ENCODE peak calls at places on chromosomes 1 and 21, in nine cellular contexts. One of them, this sample, is unnamed.

GRCh38 chr1:117664314-117664713 is 58.5 kb downstream of the TENT5C start:
- DNase-seq in KBM-7: peak; percentile 75
- DNase-seq in body of pancreas: no peak
- DNase-seq in germinal center: peak; percentile 84
- DNase-seq in NT2/D1: no peak
- DNase-seq in activated CD4-positive, alpha-beta T cell treated with anti-CD3 and anti-CD28 coated beads, Interleukin-2, amount 50 U/mL, for 48 hours: no peak
- DNase-seq in NCI-H1694: no peak
- DNase-seq in central memory CD4-positive, alpha-beta T cell: peak; percentile 92
- DNase-seq in OCI-LY7: peak; percentile 93
- DNase-seq in this sample: peak; percentile 87

GRCh38 chr21:22476214-22476613 is 1478.0 kb downstream of the NCAM2 start:
- DNase-seq in NCI-H1694: no peak
- DNase-seq in activated CD4-positive, alpha-beta T cell treated with anti-CD3 and anti-CD28 coated beads, Interleukin-2, amount 50 U/mL, for 48 hours: no peak
- DNase-seq in central memory CD4-positive, alpha-beta T cell: no peak
- DNase-seq in OCI-LY7: no peak
- DNase-seq in germinal center: no peak
- DNase-seq in KBM-7: no peak
- DNase-seq in NT2/D1: no peak
- DNase-seq in body of pancreas: no peak
- DNase-seq in this sample: no peak

GRCh38 chr1:23381233-23381885 is 11.7 kb upstream of the ZNF436 start:
- DNase-seq in NT2/D1: no peak
- DNase-seq in KBM-7: peak; percentile 51
- DNase-seq in NCI-H1694: no peak
- DNase-seq in activated CD4-positive, alpha-beta T cell treated with anti-CD3 and anti-CD28 coated beads, Interleukin-2, amount 50 U/mL, for 48 hours: no peak
- DNase-seq in germinal center: no peak
- DNase-seq in body of pancreas: no peak
- DNase-seq in OCI-LY7: no peak
- DNase-seq in central memory CD4-positive, alpha-beta T cell: no peak
- DNase-seq in this sample: no peak

GRCh38 chr21:39334611-39335010 is 14.3 kb downstream of the HMGN1 start:
- DNase-seq in central memory CD4-positive, alpha-beta T cell: no peak
- DNase-seq in NCI-H1694: no peak
- DNase-seq in activated CD4-positive, alpha-beta T cell treated with anti-CD3 and anti-CD28 coated beads, Interleukin-2, amount 50 U/mL, for 48 hours: no peak
- DNase-seq in germinal center: no peak
- DNase-seq in body of pancreas: no peak
- DNase-seq in OCI-LY7: no peak
- DNase-seq in KBM-7: no peak
- DNase-seq in NT2/D1: no peak
- DNase-seq in this sample: no peak

GRCh38 chr1:155177192-155177917 is 3.7 kb downstream of the TRIM46 start:
- DNase-seq in OCI-LY7: no peak
- DNase-seq in central memory CD4-positive, alpha-beta T cell: no peak
- DNase-seq in activated CD4-positive, alpha-beta T cell treated with anti-CD3 and anti-CD28 coated beads, Interleukin-2, amount 50 U/mL, for 48 hours: no peak
- DNase-seq in NT2/D1: no peak
- DNase-seq in NCI-H1694: no peak
- DNase-seq in KBM-7: no peak
- DNase-seq in germinal center: no peak
- DNase-seq in body of pancreas: peak; percentile 73
- DNase-seq in this sample: no peak

GRCh38 chr21:42309753-42310213 is 5.4 kb downstream of the TFF3 start:
- DNase-seq in germinal center: peak; percentile 75
- DNase-seq in body of pancreas: peak; percentile 51
- DNase-seq in KBM-7: peak; percentile 59
- DNase-seq in NCI-H1694: peak; percentile 61
- DNase-seq in central memory CD4-positive, alpha-beta T cell: peak; percentile 57
- DNase-seq in OCI-LY7: peak; percentile 73
- DNase-seq in NT2/D1: peak; percentile 48
- DNase-seq in activated CD4-positive, alpha-beta T cell treated with anti-CD3 and anti-CD28 coated beads, Interleukin-2, amount 50 U/mL, for 48 hours: peak; percentile 80
- DNase-seq in this sample: peak; percentile 51

GRCh38 chr1:156499703-156500577 is 635 bp downstream of the MEF2D start:
- DNase-seq in OCI-LY7: peak; percentile 49
- DNase-seq in body of pancreas: peak; percentile 57
- DNase-seq in central memory CD4-positive, alpha-beta T cell: peak; percentile 25
- DNase-seq in KBM-7: no peak
- DNase-seq in NT2/D1: no peak
- DNase-seq in NCI-H1694: peak; percentile 67
- DNase-seq in germinal center: peak; percentile 34
- DNase-seq in activated CD4-positive, alpha-beta T cell treated with anti-CD3 and anti-CD28 coated beads, Interleukin-2, amount 50 U/mL, for 48 hours: no peak
- DNase-seq in this sample: peak; percentile 58

GRCh38 chr1:229378586-229379442 is 36.0 kb upstream of the CCSAP start:
- DNase-seq in germinal center: no peak
- DNase-seq in KBM-7: no peak
- DNase-seq in NT2/D1: no peak
- DNase-seq in OCI-LY7: no peak
- DNase-seq in body of pancreas: no peak
- DNase-seq in NCI-H1694: no peak
- DNase-seq in activated CD4-positive, alpha-beta T cell treated with anti-CD3 and anti-CD28 coated beads, Interleukin-2, amount 50 U/mL, for 48 hours: no peak
- DNase-seq in central memory CD4-positive, alpha-beta T cell: no peak
- DNase-seq in this sample: no peak

GRCh38 chr1:54906586-54906985 is 19.6 kb upstream of the DHCR24 start:
- DNase-seq in activated CD4-positive, alpha-beta T cell treated with anti-CD3 and anti-CD28 coated beads, Interleukin-2, amount 50 U/mL, for 48 hours: no peak
- DNase-seq in OCI-LY7: no peak
- DNase-seq in NT2/D1: no peak
- DNase-seq in NCI-H1694: no peak
- DNase-seq in germinal center: no peak
- DNase-seq in KBM-7: no peak
- DNase-seq in central memory CD4-positive, alpha-beta T cell: no peak
- DNase-seq in body of pancreas: no peak
- DNase-seq in this sample: no peak

GRCh38 chr1:98420376-98421097 is 241.0 kb upstream of the SNX7 start:
- DNase-seq in KBM-7: no peak
- DNase-seq in NT2/D1: no peak
- DNase-seq in body of pancreas: no peak
- DNase-seq in NCI-H1694: no peak
- DNase-seq in OCI-LY7: no peak
- DNase-seq in activated CD4-positive, alpha-beta T cell treated with anti-CD3 and anti-CD28 coated beads, Interleukin-2, amount 50 U/mL, for 48 hours: no peak
- DNase-seq in central memory CD4-positive, alpha-beta T cell: no peak
- DNase-seq in germinal center: no peak
- DNase-seq in this sample: no peak

GRCh38 chr1:240611619-240612490 is at the start of gene GREM2:
- DNase-seq in NT2/D1: peak; percentile 47
- DNase-seq in activated CD4-positive, alpha-beta T cell treated with anti-CD3 and anti-CD28 coated beads, Interleukin-2, amount 50 U/mL, for 48 hours: peak; percentile 34
- DNase-seq in KBM-7: peak; percentile 32
- DNase-seq in germinal center: no peak
- DNase-seq in OCI-LY7: no peak
- DNase-seq in body of pancreas: peak; percentile 27
- DNase-seq in NCI-H1694: peak; percentile 58
- DNase-seq in central memory CD4-positive, alpha-beta T cell: peak; percentile 50
- DNase-seq in this sample: peak; percentile 73

GRCh38 chr1:151069103-151069486 is 1.5 kb upstream of the GABPB2 start:
- DNase-seq in body of pancreas: no peak
- DNase-seq in central memory CD4-positive, alpha-beta T cell: no peak
- DNase-seq in germinal center: no peak
- DNase-seq in OCI-LY7: no peak
- DNase-seq in NT2/D1: no peak
- DNase-seq in KBM-7: no peak
- DNase-seq in activated CD4-positive, alpha-beta T cell treated with anti-CD3 and anti-CD28 coated beads, Interleukin-2, amount 50 U/mL, for 48 hours: no peak
- DNase-seq in NCI-H1694: no peak
- DNase-seq in this sample: no peak

GRCh38 chr1:229599218-229599812 is 26.6 kb downstream of the TAF5L start:
- DNase-seq in germinal center: no peak
- DNase-seq in central memory CD4-positive, alpha-beta T cell: no peak
- DNase-seq in activated CD4-positive, alpha-beta T cell treated with anti-CD3 and anti-CD28 coated beads, Interleukin-2, amount 50 U/mL, for 48 hours: no peak
- DNase-seq in body of pancreas: no peak
- DNase-seq in NT2/D1: no peak
- DNase-seq in KBM-7: no peak
- DNase-seq in NCI-H1694: no peak
- DNase-seq in OCI-LY7: no peak
- DNase-seq in this sample: no peak